ENCODE peak calls at places on chromosome 15, in nine cellular contexts. H is HCT116, S is astrocyte, U is H1, Z is mammary epithelial cell, J is MM.1S, M is keratinocyte, E is fibroblast of lung, A is neural progenitor cell. C is an unnamed sample.

GRCh38 chr15:93024293-93024692 is 64.7 kb downstream of the RGMA start:
- DNase-seq in H (no peak), E (no peak), M (no peak), U (no peak), J (no peak), S (no peak), Z (no peak), A (no peak), C (no peak)

GRCh38 chr15:38545179-38545578 is 19.4 kb downstream of the RASGRP1 start:
- DNase-seq in H (no peak), A (no peak), S (no peak), Z (no peak), J (no peak), U (no peak), M (no peak), E (no peak), C (no peak)

GRCh38 chr15:99090938-99091337 is 13.9 kb upstream of the SYNM start:
- DNase-seq in H (no peak), M (no peak), U (no peak), J (no peak), Z (no peak), E (no peak), S (no peak), A (no peak), C (no peak)

GRCh38 chr15:49813615-49814014 is 192.8 kb downstream of the DTWD1 start:
- DNase-seq in E (peak; percentile 10), A (no peak), U (no peak), S (no peak), M (no peak), H (no peak), Z (no peak), J (no peak), C (no peak)

GRCh38 chr15:34588046-34588674 is 4.7 kb upstream of the GOLGA8B start:
- DNase-seq in A (peak; percentile 75), S (peak; percentile 72), H (peak; percentile 77), E (peak; percentile 88), J (peak; percentile 79), Z (peak; percentile 78), M (peak; percentile 56), U (no peak), C (peak; percentile 44)

GRCh38 chr15:90744759-90745402 is 27.7 kb downstream of the BLM start:
- DNase-seq in Z (no peak), M (no peak), J (no peak), A (no peak), S (no peak), U (no peak), H (no peak), E (no peak), C (no peak)

GRCh38 chr15:47384316-47384715 is 333.0 kb upstream of the SEMA6D start:
- DNase-seq in A (peak; percentile 55), Z (peak; percentile 87), S (peak; percentile 89), E (peak; percentile 96), U (peak; percentile 7), M (peak; percentile 36), J (no peak), H (no peak), C (no peak)

GRCh38 chr15:93378547-93378946 is 289.5 kb upstream of the RGMA start:
- DNase-seq in H (no peak), J (no peak), A (no peak), S (no peak), M (no peak), Z (no peak), E (no peak), U (no peak), C (no peak)

GRCh38 chr15:25175033-25175788 is 220.4 kb downstream of the SNRPN start:
- DNase-seq in Z (no peak), E (no peak), A (no peak), S (no peak), U (no peak), J (no peak), H (no peak), M (no peak), C (no peak)

GRCh38 chr15:70375006-70375409 is 277.3 kb upstream of the TLE3 start:
- DNase-seq in U (no peak), Z (peak; percentile 84), H (no peak), A (no peak), S (peak; percentile 49), E (no peak), M (peak; percentile 28), J (no peak), C (peak; percentile 84)

GRCh38 chr15:68479870-68480269 is 47.9 kb upstream of the ITGA11 start:
- DNase-seq in H (no peak), S (peak; percentile 55), U (no peak), Z (no peak), M (no peak), J (no peak), A (no peak), E (no peak), C (no peak)

GRCh38 chr15:95645791-95646338 is 684.6 kb upstream of the NR2F2 start:
- DNase-seq in M (no peak), E (no peak), H (no peak), U (no peak), Z (no peak), S (no peak), J (no peak), A (no peak), C (no peak)

GRCh38 chr15:45855907-45856579 is 221.2 kb downstream of the SQOR start:
- DNase-seq in H (no peak), E (no peak), U (no peak), S (no peak), J (no peak), A (no peak), M (peak; percentile 67), Z (peak; percentile 91), C (peak; percentile 84)

GRCh38 chr15:69824075-69824876 is 273.4 kb downstream of the TLE3 start:
- DNase-seq in A (peak; percentile 42), E (no peak), H (no peak), J (no peak), U (no peak), M (no peak), Z (no peak), S (no peak), C (no peak)

GRCh38 chr15:90079619-90080559 is 22.4 kb downstream of the IDH2 start:
- DNase-seq in S (no peak), H (no peak), A (no peak), M (no peak), Z (no peak), J (no peak), E (no peak), U (no peak), C (no peak)

GRCh38 chr15:99130765-99131440 is 26.0 kb downstream of the SYNM start:
- DNase-seq in S (no peak), H (no peak), A (no peak), J (no peak), U (no peak), M (no peak), Z (no peak), E (no peak), C (no peak)

DNA sequence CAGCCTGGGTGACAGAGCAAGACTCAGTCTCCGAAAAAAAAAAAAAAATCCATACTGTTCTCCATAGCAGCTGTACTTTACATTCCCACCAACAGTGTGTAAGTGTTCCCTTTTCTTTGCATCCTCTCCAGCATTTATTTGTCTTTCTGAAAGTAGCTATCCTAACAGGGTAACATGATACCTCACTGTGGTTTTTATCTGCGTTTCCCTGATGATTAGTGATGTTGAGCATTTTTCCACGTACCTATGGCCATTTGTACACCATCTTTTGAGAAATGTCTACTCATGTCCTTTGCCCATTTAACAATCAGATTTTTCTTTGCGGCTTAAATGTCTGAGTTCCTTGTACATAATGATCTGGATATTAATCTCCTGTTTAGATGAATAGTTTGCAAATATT is 119.3 kb downstream of the RFX7 start:
- DNase-seq in Z (no peak), E (no peak), S (peak; percentile 18), M (no peak), U (no peak), J (no peak), H (no peak), A (no peak), C (no peak)
- H3K9me3 ChIP-seq in Z (peaks cover 12% of the 10 kb centered on the region), E (peaks cover 2% of the 10 kb centered on the region), S (peaks cover 4% of the 10 kb centered on the region), M (no peaks in the 10 kb centered on the region), U (peaks cover 24% of the 10 kb centered on the region), J (no peaks in the 10 kb centered on the region), H (no peaks in the 10 kb centered on the region), A (peaks cover 41% of the 10 kb centered on the region), C (peaks cover 11% of the 10 kb centered on the region)

DNA sequence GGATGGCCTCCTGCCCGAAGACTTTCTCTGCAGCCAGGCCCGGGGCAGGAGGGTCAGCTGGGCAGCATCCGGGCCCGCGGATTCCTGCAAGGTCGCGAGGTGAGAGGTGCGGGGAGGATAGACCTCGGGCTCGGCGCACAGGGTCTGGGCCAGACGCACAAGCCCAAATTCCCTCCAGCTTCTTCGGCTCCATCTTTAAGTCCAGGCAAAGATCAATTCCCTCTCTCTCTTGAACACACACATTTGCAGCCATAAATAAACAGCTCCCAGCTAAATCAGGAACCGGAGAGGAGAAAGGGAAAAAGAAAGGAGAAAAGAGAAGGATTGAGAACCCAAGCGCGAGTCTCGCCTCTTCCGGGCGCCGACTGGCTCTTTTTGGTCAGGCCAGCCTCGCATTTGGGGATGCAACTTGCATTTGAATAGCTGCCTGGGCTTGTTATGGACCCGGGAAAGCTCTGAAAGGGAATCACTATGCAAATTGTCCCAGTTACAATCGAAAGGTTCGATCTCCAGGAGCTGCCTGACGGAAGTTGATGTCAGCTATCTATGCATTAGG is 14.5 kb upstream of the ONECUT1 start:
- DNase-seq in A (peak; percentile 57), E (no peak), M (no peak), H (no peak), S (no peak), U (no peak), Z (no peak), J (no peak), C (no peak)
- TF ChIP-seq EZH2 in A (no peak), E (peak; percentile 80), M (peak; percentile 84), H (no peak), S (no peak), U (no peak), Z (peak; percentile 31), J (no peak), C (no peak)

GRCh38 chr15:73939138-73939537 is 12.9 kb downstream of the LOXL1 start:
- DNase-seq in E (no peak), A (no peak), Z (no peak), U (no peak), S (no peak), M (no peak), H (no peak), J (no peak), C (no peak)
- H3K27ac ChIP-seq in E (no peak overlapping the region), A (no peak overlapping the region), Z (no peak overlapping the region), U (no peak overlapping the region), S (peak overlapping the region; percentile 98), M (no peak overlapping the region), H (no peak overlapping the region), J (no peak overlapping the region), C (peak overlapping the region; percentile 90)

DNA sequence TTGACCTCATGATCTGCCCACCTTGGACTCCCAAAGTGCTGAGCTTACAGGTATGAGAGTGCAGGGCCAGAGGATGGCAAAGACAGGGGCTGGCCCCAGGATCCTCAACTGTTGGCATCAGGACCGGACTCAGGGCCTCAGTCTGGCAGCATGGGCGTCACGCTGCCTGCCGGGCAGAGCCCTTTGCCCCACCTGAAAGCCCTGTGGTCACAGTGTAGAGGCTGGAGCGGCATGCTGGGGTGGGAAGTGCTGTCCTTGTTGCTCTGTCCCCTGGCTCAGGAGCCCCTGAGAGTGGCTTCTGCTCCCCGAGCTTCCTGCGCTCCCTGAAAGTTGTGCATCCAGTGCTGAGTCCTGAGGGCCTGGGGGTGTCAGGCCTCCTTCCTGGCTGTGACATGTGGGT is 147.1 kb downstream of the OR4M2 start:
- DNase-seq in A (no peak), H (no peak), J (no peak), U (no peak), E (no peak), Z (no peak), S (no peak), M (no peak), C (no peak)
- H3K9me3 ChIP-seq in A (peaks cover 60% of the 10 kb centered on the region), H (peaks cover 60% of the 10 kb centered on the region), J (no peaks in the 10 kb centered on the region), U (peaks cover 44% of the 10 kb centered on the region), E (peaks cover 8% of the 10 kb centered on the region), Z (no peaks in the 10 kb centered on the region), S (peaks cover 30% of the 10 kb centered on the region), M (peaks cover 51% of the 10 kb centered on the region), C (no peaks in the 10 kb centered on the region)

C was measured in PC-9.